ENCODE peak calls at places on chromosomes 13 and 19, in five cellular contexts. G is tibial nerve, M is AG10803, B is HS-27A, F is amygdala. X is an unnamed sample.

GRCh38 chr19:40521276-40521675 is 54.5 kb downstream of the SPTBN4 start:
- DNase-seq in G (no peak), M (peak; percentile 43), B (no peak), F (no peak), X (peak; percentile 33)

GRCh38 chr13:48653074-48654054 is at the start of gene CYSLTR2:
- DNase-seq in G (no peak), M (peak; percentile 34), B (no peak), F (no peak), X (peak; percentile 5)

GRCh38 chr13:111948811-111949210 is 118.1 kb upstream of the SOX1 start:
- DNase-seq in G (no peak), M (no peak), B (no peak), F (no peak), X (no peak)

GRCh38 chr13:98978280-98978679 is 416 bp upstream of the DOCK9 start:
- DNase-seq in G (no peak), M (peak; percentile 91), B (peak; percentile 52), F (no peak), X (peak; percentile 42)

GRCh38 chr13:23182142-23182541 is 1.4 kb downstream of the SGCG start:
- DNase-seq in G (no peak), M (no peak), B (no peak), F (no peak), X (no peak)

GRCh38 chr13:98174995-98175394 is 2.1 kb downstream of the RNF113B start:
- DNase-seq in G (no peak), M (peak; percentile 47), B (no peak), F (no peak), X (no peak)

GRCh38 chr13:102678339-102679122 is 16.3 kb downstream of the METTL21C start:
- DNase-seq in G (no peak), M (no peak), B (no peak), F (no peak), X (no peak)

GRCh38 chr19:21835429-21835809 is 563 bp downstream of the ZNF43 start:
- DNase-seq in G (no peak), M (no peak), B (no peak), F (peak; percentile 8), X (no peak)

GRCh38 chr13:77833331-77833863 is 85.2 kb downstream of the EDNRB start:
- DNase-seq in G (peak; percentile 64), M (peak; percentile 60), B (no peak), F (no peak), X (peak; percentile 80)

GRCh38 chr13:21121616-21122015 is 54.7 kb downstream of the SKA3 start:
- DNase-seq in G (no peak), M (no peak), B (no peak), F (no peak), X (no peak)

GRCh38 chr13:44172411-44172810 is 201.2 kb upstream of the SERP2 start:
- DNase-seq in G (no peak), M (peak; percentile 5), B (no peak), F (no peak), X (no peak)

GRCh38 chr19:17332677-17333581 is 1.7 kb downstream of the ANO8 start:
- DNase-seq in G (no peak), M (peak; percentile 48), B (no peak), F (peak; percentile 43), X (peak; percentile 39)

GRCh38 chr19:52786078-52786463 is 520 bp downstream of the ZNF600 start:
- DNase-seq in G (no peak), M (no peak), B (no peak), F (no peak), X (no peak)

GRCh38 chr19:54388803-54389144 is 24.0 kb upstream of the LAIR1 start:
- DNase-seq in G (no peak), M (no peak), B (no peak), F (no peak), X (no peak)

GRCh38 chr19:1206733-1207301 is 1.2 kb downstream of the STK11 start:
- DNase-seq in G (no peak), M (no peak), B (no peak), F (no peak), X (peak; percentile 29)

GRCh38 chr13:89457977-89458376 is 1786.8 kb downstream of the SLITRK5 start:
- DNase-seq in G (no peak), M (peak; percentile 72), B (peak; percentile 55), F (no peak), X (no peak)

GRCh38 chr19:45078390-45079062 is 534 bp upstream of the GEMIN7 start:
- DNase-seq in G (no peak), M (no peak), B (no peak), F (no peak), X (no peak)

GRCh38 chr19:2230029-2230531 is 6.0 kb downstream of the PLEKHJ1 start:
- DNase-seq in G (no peak), M (no peak), B (no peak), F (no peak), X (no peak)

X was measured in adipocyte.